ENCODE peak calls at places on chromosomes 3 and 15, in eight cellular contexts. U is tibial artery, E is right atrium auricular region, L is left ventricle myocardium inferior, V is SJSA1, T is transverse colon, K is heart left ventricle, I is fibroblast of lung. S is an unnamed sample. For H3K27me3, the result is how much of the 10 kb centered on the place peaks cover.

GRCh38 chr3:56282341-56282740 is 185.9 kb downstream of the ERC2 start:
- DNase-seq in U (no peak), E (no peak), L (no peak), V (peak), T (no peak), K (no peak), I (peak), S (no peak)

GRCh38 chr3:39809181-39809994 is at the start of gene MYRIP:
- DNase-seq in U (peak), E (no peak), L (peak), V (no peak), T (peak), K (peak), I (peak), S (no peak)

GRCh38 chr15:83658406-83658805 is 4.5 kb downstream of the ADAMTSL3 start:
- DNase-seq in U (no peak), E (no peak), L (peak), V (no peak), T (no peak), K (peak), I (no peak), S (no peak)

GRCh38 chr3:19399356-19399755 is 251.0 kb downstream of the KCNH8 start:
- DNase-seq in U (no peak), E (no peak), L (no peak), V (no peak), T (no peak), K (no peak), I (peak), S (no peak)

GRCh38 chr3:166111562-166111961 is 274.3 kb upstream of the BCHE start:
- DNase-seq in U (no peak), E (no peak), L (no peak), V (no peak), T (no peak), K (no peak), I (no peak), S (no peak)

GRCh38 chr3:69115731-69116130 is 6.7 kb downstream of the LMOD3 start:
- DNase-seq in U (no peak), E (no peak), L (no peak), V (peak), T (no peak), K (no peak), I (peak), S (no peak)

GRCh38 chr3:147415819-147416218 is 6.7 kb downstream of the ZIC1 start:
- DNase-seq in U (no peak), E (no peak), L (no peak), V (no peak), T (no peak), K (no peak), I (no peak), S (no peak)

GRCh38 chr3:48155122-48155521 is 33.1 kb downstream of the CDC25A start:
- DNase-seq in U (no peak), E (no peak), L (no peak), V (peak), T (no peak), K (no peak), I (peak), S (peak)

GRCh38 chr3:31197941-31198340 is 303.5 kb upstream of the GADL1 start:
- DNase-seq in U (no peak), E (no peak), L (no peak), V (no peak), T (peak), K (no peak), I (no peak), S (no peak)

GRCh38 chr3:107838196-107838595 is 252.6 kb downstream of the CD47 start:
- DNase-seq in U (no peak), E (no peak), L (no peak), V (no peak), T (no peak), K (no peak), I (peak), S (no peak)

GRCh38 chr3:142998439-142998838 is 2.9 kb upstream of the U2SURP start:
- DNase-seq in U (no peak), E (no peak), L (no peak), V (no peak), T (no peak), K (no peak), I (peak), S (no peak)

GRCh38 chr3:152496286-152496685 is 227.6 kb downstream of the MBNL1 start:
- DNase-seq in U (no peak), E (no peak), L (no peak), V (no peak), T (no peak), K (no peak), I (no peak), S (no peak)

DNA sequence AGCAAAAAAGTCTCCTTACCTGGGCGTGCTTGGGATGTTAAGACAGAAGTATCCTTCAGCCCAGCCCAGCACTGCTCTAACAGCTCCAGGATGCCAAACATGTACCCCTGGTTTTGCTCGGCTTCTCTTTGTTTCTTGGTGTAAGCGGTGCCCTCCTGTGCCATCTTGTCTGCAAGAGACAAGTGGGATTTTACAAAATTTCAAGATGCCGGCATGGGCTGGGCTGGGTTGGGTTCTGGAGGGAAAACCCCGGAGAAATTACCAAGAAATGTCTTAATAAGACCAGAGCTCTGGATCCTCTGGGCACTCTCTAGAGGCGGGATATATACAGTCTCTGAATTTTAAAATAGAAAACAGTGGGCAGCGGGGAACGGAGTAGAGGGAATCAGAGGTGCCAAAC is 4.6 kb upstream of the SOX14 start:
- DNase-seq in U (no peak), E (no peak), L (no peak), V (no peak), T (no peak), K (no peak), I (no peak), S (no peak)
- H3K27me3 ChIP-seq in U (under half), E (under half), L (half or more), V (under half), T (half or more), K (half or more), I (under half), S (under half)

DNA sequence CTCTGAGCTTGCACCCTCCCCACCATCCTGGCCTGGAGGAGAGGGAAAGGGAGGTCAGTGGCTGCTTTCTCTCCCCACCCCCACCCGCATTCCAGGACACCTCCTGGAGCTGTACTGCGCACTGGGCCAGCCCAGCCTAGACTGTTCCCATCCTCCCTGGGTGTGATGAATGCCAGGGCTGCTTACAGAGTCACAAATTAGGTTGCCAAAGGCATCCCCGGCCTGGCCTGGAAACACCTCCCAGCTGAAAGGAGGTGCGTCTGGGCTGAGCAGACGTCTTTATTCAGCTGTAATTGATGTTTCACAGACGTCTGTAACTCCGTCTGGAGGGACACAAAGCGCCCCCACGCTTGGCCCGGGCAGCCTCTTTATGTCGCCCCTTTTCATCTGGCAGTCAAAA is 47.6 kb downstream of the RHCG start:
- DNase-seq in U (no peak), E (no peak), L (no peak), V (no peak), T (no peak), K (no peak), I (no peak), S (no peak)
- H3K27me3 ChIP-seq in U (under half), E (under half), L (half or more), V (under half), T (under half), K (under half), I (under half), S (half or more)

DNA sequence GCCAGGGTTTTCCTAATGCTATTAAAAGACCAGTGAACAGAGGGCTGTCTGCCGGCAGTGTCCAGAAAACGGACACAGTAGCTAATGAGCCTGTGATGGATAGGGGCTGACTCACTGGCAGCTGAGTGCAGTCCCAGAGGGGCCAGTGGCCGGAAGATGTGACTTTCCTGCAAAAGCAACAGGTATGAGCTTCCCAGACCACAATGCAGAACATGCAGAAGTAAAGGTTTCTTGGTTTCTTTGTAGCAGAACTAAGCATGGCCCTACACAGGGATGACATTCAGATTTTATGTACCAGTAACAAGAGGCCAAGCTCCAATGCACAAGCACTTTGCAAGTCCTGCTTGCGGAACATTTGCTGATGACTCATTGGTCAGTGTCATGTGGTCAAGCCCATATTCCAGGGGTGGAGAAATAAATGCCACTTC is 263.1 kb downstream of the ABHD5 start:
- DNase-seq in U (no peak), E (no peak), L (no peak), V (no peak), T (no peak), K (no peak), I (peak), S (no peak)
- H3K27me3 ChIP-seq in U (under half), E (under half), L (half or more), V (under half), T (under half), K (under half), I (under half), S (under half)

GRCh38 chr3:127077068-127077467 is 94.2 kb downstream of the PLXNA1 start:
- DNase-seq in U (no peak), E (no peak), L (no peak), V (no peak), T (no peak), K (no peak), I (no peak), S (no peak)

GRCh38 chr3:127081001-127081720 is 98.2 kb downstream of the PLXNA1 start:
- DNase-seq in U (no peak), E (no peak), L (peak), V (no peak), T (no peak), K (no peak), I (no peak), S (no peak)

GRCh38 chr3:127079211-127079610 is 96.3 kb downstream of the PLXNA1 start:
- DNase-seq in U (no peak), E (no peak), L (no peak), V (no peak), T (no peak), K (no peak), I (no peak), S (no peak)

GRCh38 chr3:127077506-127078064 is 94.7 kb downstream of the PLXNA1 start:
- DNase-seq in U (no peak), E (no peak), L (no peak), V (no peak), T (no peak), K (no peak), I (no peak), S (no peak)

DNA sequence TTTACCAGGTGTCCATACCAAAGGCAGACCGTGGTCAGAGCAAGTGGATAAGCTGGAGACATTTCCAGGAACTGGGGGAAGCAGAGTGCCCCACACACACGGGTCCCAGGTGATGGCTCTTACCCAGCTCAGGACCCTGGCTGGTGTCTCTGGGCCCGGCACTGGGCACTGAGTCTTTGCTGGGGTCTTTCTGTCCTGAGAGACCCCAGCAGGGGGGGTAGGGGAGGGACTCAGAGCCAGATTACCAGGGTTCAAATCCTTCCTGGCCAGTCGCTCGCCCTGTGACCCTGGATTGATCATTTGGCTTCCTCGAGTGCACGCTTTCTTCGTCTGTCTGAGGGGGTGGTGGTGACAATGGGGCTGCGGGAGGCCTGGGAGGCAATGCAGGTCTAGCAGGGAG is 95.7 kb downstream of the PLXNA1 start:
- DNase-seq in U (no peak), E (no peak), L (no peak), V (no peak), T (no peak), K (no peak), I (no peak), S (no peak)
- H3K27me3 ChIP-seq in U (under half), E (under half), L (under half), V (under half), T (under half), K (under half), I (under half), S (under half)

GRCh38 chr3:62371735-62372591 is 1.4 kb downstream of the FEZF2 start:
- DNase-seq in U (no peak), E (no peak), L (no peak), V (no peak), T (no peak), K (no peak), I (no peak), S (no peak)
- H3K27me3 ChIP-seq in U (under half), E (half or more), L (half or more), V (half or more), T (half or more), K (half or more), I (half or more), S (half or more)

GRCh38 chr15:71117906-71118305 is 2.6 kb downstream of the THSD4 start:
- DNase-seq in U (no peak), E (no peak), L (no peak), V (no peak), T (no peak), K (no peak), I (no peak), S (no peak)

GRCh38 chr15:71118345-71118744 is 3.1 kb downstream of the THSD4 start:
- DNase-seq in U (no peak), E (no peak), L (no peak), V (no peak), T (no peak), K (no peak), I (no peak), S (no peak)

GRCh38 chr15:71120428-71120944 is 5.2 kb downstream of the THSD4 start:
- DNase-seq in U (no peak), E (no peak), L (no peak), V (no peak), T (no peak), K (no peak), I (no peak), S (no peak)

GRCh38 chr15:71118881-71119632 is 3.8 kb downstream of the THSD4 start:
- DNase-seq in U (no peak), E (no peak), L (no peak), V (no peak), T (no peak), K (no peak), I (no peak), S (no peak)

DNA sequence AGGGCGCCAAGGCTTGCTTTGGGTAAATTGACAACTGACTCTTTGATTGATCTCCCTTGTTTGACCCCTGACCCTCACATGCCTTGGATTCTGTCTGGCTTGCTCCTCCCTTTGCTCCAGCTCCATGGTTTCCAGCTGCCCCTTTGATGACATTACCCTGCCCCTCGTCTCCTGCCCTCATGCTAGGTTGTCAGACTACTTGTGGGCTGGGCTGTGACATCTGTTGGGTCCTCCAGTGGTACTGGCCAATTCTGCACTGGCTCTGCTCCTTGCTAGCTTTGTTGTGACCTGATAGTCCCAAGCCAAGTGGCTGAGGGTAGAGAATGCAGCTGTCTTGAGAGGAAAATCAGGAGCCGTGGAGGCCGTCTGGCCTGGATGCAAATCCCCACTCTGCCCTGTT is 6.2 kb downstream of the THSD4 start:
- DNase-seq in U (no peak), E (no peak), L (no peak), V (no peak), T (no peak), K (no peak), I (no peak), S (no peak)
- H3K27me3 ChIP-seq in U (under half), E (under half), L (under half), V (under half), T (under half), K (under half), I (under half), S (under half)

GRCh38 chr15:60910202-60910601 is 318.9 kb downstream of the RORA start:
- DNase-seq in U (no peak), E (no peak), L (no peak), V (no peak), T (no peak), K (no peak), I (no peak), S (no peak)
- H3K27me3 ChIP-seq in U (under half), E (under half), L (under half), V (under half), T (under half), K (under half), I (under half), S (under half)

GRCh38 chr3:123383101-123384053 is 65.5 kb downstream of the ADCY5 start:
- DNase-seq in U (no peak), E (no peak), L (peak), V (peak), T (no peak), K (peak), I (peak), S (peak)
- H3K27me3 ChIP-seq in U (under half), E (under half), L (under half), V (under half), T (under half), K (under half), I (under half), S (under half)